ENCODE peak calls at places on chromosomes 3 and 15, in six cellular contexts. One of them, this sample, is unnamed.

GRCh38 chr3:49523756-49524747 is 30.2 kb upstream of the BSN start:
- DNase-seq in brain microvascular endothelial cell: no peak
- DNase-seq in GM10248: no peak
- DNase-seq in choroid plexus epithelial cell: no peak
- DNase-seq in right cardiac atrium: no peak
- DNase-seq in mucosa of descending colon: no peak
- DNase-seq in this sample: no peak

GRCh38 chr3:41199866-41200668 is 762 bp downstream of the CTNNB1 start:
- DNase-seq in GM10248: peak; percentile 67
- DNase-seq in mucosa of descending colon: no peak
- DNase-seq in brain microvascular endothelial cell: no peak
- DNase-seq in choroid plexus epithelial cell: peak; percentile 50
- DNase-seq in right cardiac atrium: no peak
- DNase-seq in this sample: peak; percentile 44

GRCh38 chr3:48440590-48440958 is 517 bp downstream of the TMA7 start:
- DNase-seq in mucosa of descending colon: no peak
- DNase-seq in right cardiac atrium: peak; percentile 44
- DNase-seq in choroid plexus epithelial cell: peak; percentile 42
- DNase-seq in GM10248: no peak
- DNase-seq in brain microvascular endothelial cell: no peak
- DNase-seq in this sample: peak; percentile 30

GRCh38 chr3:15436246-15436645 is 8.8 kb downstream of the EAF1 start:
- DNase-seq in brain microvascular endothelial cell: no peak
- DNase-seq in mucosa of descending colon: no peak
- DNase-seq in GM10248: no peak
- DNase-seq in right cardiac atrium: no peak
- DNase-seq in choroid plexus epithelial cell: no peak
- DNase-seq in this sample: no peak

GRCh38 chr15:69172854-69173253 is 12.4 kb downstream of the GLCE start:
- DNase-seq in right cardiac atrium: no peak
- DNase-seq in choroid plexus epithelial cell: no peak
- DNase-seq in mucosa of descending colon: no peak
- DNase-seq in brain microvascular endothelial cell: no peak
- DNase-seq in GM10248: no peak
- DNase-seq in this sample: peak; percentile 22

GRCh38 chr15:67415186-67415585 is 105.7 kb upstream of the C15orf61 start:
- DNase-seq in choroid plexus epithelial cell: peak; percentile 47
- DNase-seq in right cardiac atrium: no peak
- DNase-seq in GM10248: no peak
- DNase-seq in brain microvascular endothelial cell: no peak
- DNase-seq in mucosa of descending colon: no peak
- DNase-seq in this sample: no peak

GRCh38 chr15:26087395-26087794 is 224.3 kb upstream of the ATP10A start:
- DNase-seq in mucosa of descending colon: no peak
- DNase-seq in brain microvascular endothelial cell: no peak
- DNase-seq in choroid plexus epithelial cell: no peak
- DNase-seq in right cardiac atrium: no peak
- DNase-seq in GM10248: no peak
- DNase-seq in this sample: no peak

GRCh38 chr3:144127700-144128099 is 156.1 kb downstream of the DIPK2A start:
- DNase-seq in right cardiac atrium: no peak
- DNase-seq in mucosa of descending colon: no peak
- DNase-seq in choroid plexus epithelial cell: no peak
- DNase-seq in GM10248: no peak
- DNase-seq in brain microvascular endothelial cell: no peak
- DNase-seq in this sample: no peak

GRCh38 chr3:47001731-47002489 is 22.4 kb downstream of the NBEAL2 start:
- DNase-seq in right cardiac atrium: no peak
- DNase-seq in choroid plexus epithelial cell: no peak
- DNase-seq in GM10248: no peak
- DNase-seq in brain microvascular endothelial cell: no peak
- DNase-seq in mucosa of descending colon: peak; percentile 21
- DNase-seq in this sample: no peak

GRCh38 chr3:82390868-82391267 is 629.4 kb upstream of the GBE1 start:
- DNase-seq in brain microvascular endothelial cell: no peak
- DNase-seq in mucosa of descending colon: no peak
- DNase-seq in GM10248: no peak
- DNase-seq in choroid plexus epithelial cell: no peak
- DNase-seq in right cardiac atrium: no peak
- DNase-seq in this sample: no peak

GRCh38 chr3:61858054-61858453 is 296.7 kb downstream of the PTPRG start:
- DNase-seq in GM10248: no peak
- DNase-seq in right cardiac atrium: no peak
- DNase-seq in mucosa of descending colon: no peak
- DNase-seq in choroid plexus epithelial cell: peak; percentile 71
- DNase-seq in brain microvascular endothelial cell: no peak
- DNase-seq in this sample: no peak

GRCh38 chr3:111724694-111725093 is 129.5 kb upstream of the ZBED2 start:
- DNase-seq in brain microvascular endothelial cell: no peak
- DNase-seq in GM10248: no peak
- DNase-seq in right cardiac atrium: no peak
- DNase-seq in mucosa of descending colon: no peak
- DNase-seq in choroid plexus epithelial cell: no peak
- DNase-seq in this sample: no peak

GRCh38 chr3:73685061-73685460 is 60.3 kb upstream of the PDZRN3 start:
- DNase-seq in choroid plexus epithelial cell: no peak
- DNase-seq in mucosa of descending colon: no peak
- DNase-seq in GM10248: no peak
- DNase-seq in right cardiac atrium: no peak
- DNase-seq in brain microvascular endothelial cell: no peak
- DNase-seq in this sample: no peak

This sample was measured in transverse colon.